ENCODE peak calls at places on chromosomes 3 and 15, in four cellular contexts. Z, F, D and K are unnamed samples.

GRCh38 chr15:91408476-91409076 is 308.5 kb downstream of the SV2B start:
- DNase-seq in D (peak), Z (peak), F (no peak), K (no peak)

GRCh38 chr15:65338823-65339222 is 34.3 kb downstream of the RNU5B-1 start:
- DNase-seq in F (no peak), D (no peak), Z (no peak), K (no peak)

GRCh38 chr15:51114437-51115119 is 19.9 kb upstream of the TNFAIP8L3 start:
- DNase-seq in F (no peak), Z (no peak), D (no peak), K (no peak)

GRCh38 chr3:39550343-39550742 is 82.9 kb downstream of the MOBP start:
- DNase-seq in D (no peak), F (no peak), Z (no peak), K (no peak)

GRCh38 chr15:58629625-58630024 is 119.9 kb downstream of the ADAM10 start:
- DNase-seq in D (no peak), Z (no peak), F (no peak), K (no peak)

GRCh38 chr3:52204337-52205073 is 6.5 kb downstream of the ALAS1 start:
- DNase-seq in F (no peak), Z (no peak), D (no peak), K (peak)

GRCh38 chr3:173893066-173893465 is 495.5 kb downstream of the NLGN1 start:
- DNase-seq in Z (no peak), F (no peak), D (no peak), K (no peak)

GRCh38 chr3:122255757-122256439 is 69.2 kb upstream of the CSTA start:
- DNase-seq in Z (no peak), D (no peak), F (no peak), K (peak)

GRCh38 chr3:29759443-29760033 is 478.7 kb downstream of the RBMS3 start:
- DNase-seq in F (no peak), Z (peak), D (peak), K (no peak)

GRCh38 chr15:87736921-87737389 is 519.6 kb downstream of the NTRK3 start:
- DNase-seq in F (no peak), D (no peak), Z (no peak), K (peak)
- H3K27ac ChIP-seq in F (no peak), D (no peak), Z (no peak), K (peak)

GRCh38 chr15:52877255-52877654 is 87.1 kb upstream of the ONECUT1 start:
- DNase-seq in F (no peak), Z (no peak), D (no peak), K (no peak)

GRCh38 chr15:52879862-52880261 is 89.7 kb upstream of the ONECUT1 start:
- DNase-seq in F (no peak), D (no peak), Z (no peak), K (no peak)

DNA sequence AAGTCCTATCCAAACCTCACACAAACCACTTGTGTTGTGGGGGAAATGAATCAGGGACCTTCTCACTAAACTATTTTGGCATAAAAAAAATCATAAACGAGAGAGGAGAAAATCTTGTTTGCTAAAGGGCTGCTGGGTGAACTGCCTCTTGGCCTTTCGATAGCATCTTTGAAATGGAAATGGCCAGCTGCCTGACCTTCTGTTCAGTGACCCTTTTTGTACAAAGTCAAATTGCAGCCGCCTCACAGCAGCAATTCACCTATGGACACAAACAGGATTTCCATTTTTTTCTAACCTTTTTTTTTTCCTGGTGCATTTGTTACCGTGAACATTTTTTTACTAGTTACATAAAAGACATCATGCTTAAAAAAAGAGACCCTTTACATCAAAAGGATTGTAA is 89.0 kb upstream of the ONECUT1 start:
- DNase-seq in Z (no peak), D (no peak), F (no peak), K (no peak)
- TF ChIP-seq EZH2phosphoT487 in Z (no peak), D (no peak), F (no peak), K (no peak)

DNA sequence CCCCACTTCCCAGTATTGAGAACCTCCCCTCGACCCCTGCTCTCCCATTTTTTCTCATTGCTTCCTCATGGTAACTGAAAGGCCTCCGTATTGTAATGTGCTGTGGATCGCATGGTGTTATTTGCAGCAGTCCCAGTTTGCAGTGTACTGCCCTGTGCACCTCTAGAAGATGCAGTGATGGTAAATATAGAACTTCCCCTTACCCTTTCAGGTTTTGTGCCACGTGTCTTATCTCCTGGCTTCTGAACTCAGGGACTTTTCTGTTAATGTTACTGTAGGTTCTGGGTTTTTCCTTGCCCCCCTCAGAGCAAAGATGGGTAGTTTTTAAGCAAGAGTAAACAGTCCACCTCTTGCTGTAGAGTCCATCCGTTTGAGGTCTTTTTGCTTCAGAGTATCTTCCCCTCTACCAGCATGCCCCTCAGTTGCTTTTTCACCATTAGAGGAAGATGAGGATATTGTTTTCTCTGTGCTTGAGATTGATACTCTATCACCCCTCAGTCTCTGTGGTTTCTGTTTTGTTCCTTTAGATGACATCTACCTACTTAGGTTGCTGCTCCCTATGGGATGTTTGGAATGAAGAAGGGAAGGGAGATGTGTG is 22.4 kb downstream of the CHD2 start:
- DNase-seq in D (no peak), F (no peak), Z (no peak), K (no peak)
- H3K27ac ChIP-seq in D (peak), F (peak), Z (peak), K (peak)

GRCh38 chr15:23644829-23645228 is 2.8 kb downstream of the MAGEL2 start:
- DNase-seq in Z (no peak), D (no peak), F (no peak), K (no peak)

GRCh38 chr15:23647001-23647295 is 719 bp downstream of the MAGEL2 start:
- DNase-seq in Z (no peak), D (no peak), F (no peak), K (no peak)

GRCh38 chr15:23646165-23647000 is 1.3 kb downstream of the MAGEL2 start:
- DNase-seq in Z (peak), D (no peak), F (no peak), K (no peak)

GRCh38 chr15:23647421-23648375 is at the start of gene MAGEL2:
- DNase-seq in Z (peak), D (peak), F (no peak), K (no peak)

DNA sequence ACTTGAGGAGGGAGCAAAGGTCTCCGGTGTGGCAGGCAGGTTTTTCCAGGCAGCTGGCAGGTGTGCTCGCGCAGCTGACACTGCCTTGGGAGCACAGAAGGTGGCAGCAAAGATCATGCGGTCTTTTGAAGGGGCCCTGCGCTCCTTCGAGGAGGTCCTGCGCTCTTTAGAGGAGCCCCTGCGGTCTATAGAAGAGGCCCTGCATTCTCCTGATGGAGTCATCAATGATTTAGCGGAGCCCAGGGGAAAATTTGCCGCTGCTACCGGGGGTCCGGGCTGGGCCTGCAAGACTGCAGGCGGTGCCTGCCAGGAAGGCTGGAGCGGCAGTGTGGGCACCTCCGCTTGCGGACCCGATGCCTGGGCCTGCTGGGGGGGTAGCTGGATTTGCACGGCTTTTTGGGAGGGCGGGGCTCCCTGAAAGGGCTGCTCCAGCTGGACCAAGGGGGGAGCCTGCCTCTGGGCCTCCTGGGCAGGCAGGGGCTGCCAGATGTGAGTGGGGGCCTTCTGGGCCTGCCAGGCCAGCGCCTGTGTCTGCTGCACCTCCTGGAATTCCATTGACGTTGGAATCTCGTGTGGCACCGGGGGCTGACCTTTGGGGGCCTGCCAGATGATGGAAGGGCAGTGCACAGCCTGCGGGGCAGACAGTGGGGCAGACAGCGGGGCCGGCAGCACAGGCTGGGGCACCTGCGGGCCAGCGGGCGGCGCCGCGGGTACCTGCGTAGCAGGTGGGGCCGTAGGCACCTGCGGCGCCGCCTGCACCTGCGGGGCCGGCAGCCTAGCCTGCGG is 2.1 kb downstream of the MAGEL2 start:
- DNase-seq in F (no peak), Z (peak), D (peak), K (no peak)
- TF ChIP-seq EZH2phosphoT487 in F (no peak), Z (no peak), D (no peak), K (no peak)

GRCh38 chr15:40093224-40093842 is 15.3 kb downstream of the BMF start:
- DNase-seq in Z (no peak), D (no peak), F (no peak), K (no peak)
- H3K27ac ChIP-seq in Z (peak), D (peak), F (no peak), K (no peak)

GRCh38 chr3:157113832-157114505 is 46.0 kb downstream of the CCNL1 start:
- DNase-seq in F (no peak), Z (no peak), D (no peak), K (no peak)
- TF ChIP-seq EZH2phosphoT487 in F (no peak), Z (no peak), D (no peak), K (no peak)

GRCh38 chr3:81214626-81215025 is 546.8 kb downstream of the GBE1 start:
- DNase-seq in Z (no peak), D (no peak), F (no peak), K (no peak)

GRCh38 chr3:81218023-81218422 is 543.4 kb downstream of the GBE1 start:
- DNase-seq in F (no peak), Z (peak), D (peak), K (no peak)

GRCh38 chr3:81216192-81216591 is 545.3 kb downstream of the GBE1 start:
- DNase-seq in Z (no peak), F (no peak), D (no peak), K (no peak)
- H3K27ac ChIP-seq in Z (no peak), F (no peak), D (no peak), K (no peak)

DNA sequence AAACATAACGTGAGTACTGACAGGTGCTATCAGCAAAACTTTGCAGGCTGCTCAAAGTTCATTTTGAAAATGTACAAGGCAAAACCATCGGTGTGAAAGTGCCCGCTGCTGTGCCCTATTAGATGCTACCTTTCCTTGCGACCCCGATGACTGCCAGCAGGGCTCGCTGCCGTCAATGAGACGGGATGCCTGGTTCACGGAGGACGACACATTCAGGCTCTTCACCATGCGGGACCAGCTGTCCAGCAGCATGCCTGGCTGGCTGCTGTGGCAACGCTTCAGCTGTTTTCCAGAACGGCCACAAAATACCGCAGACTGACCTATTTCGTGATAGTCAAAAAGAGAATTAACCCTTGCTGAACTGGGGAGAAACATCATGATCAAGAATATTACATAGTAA is 92.7 kb upstream of the OCA2 start:
- DNase-seq in F (no peak), D (peak), Z (peak), K (no peak)
- TF ChIP-seq EZH2phosphoT487 in F (no peak), D (no peak), Z (no peak), K (no peak)